ENCODE peak calls at places on chromosomes 16 and 17, in five cellular contexts. Q is HFFc6, O is NAMALWA, R is substantia nigra, F is AG20443. G is an unnamed sample.

GRCh38 chr16:6096931-6097665 is 999.5 kb upstream of the EEF2KMT start:
- DNase-seq in F (no peak), O (no peak), Q (no peak), R (no peak), G (no peak)

GRCh38 chr16:78791011-78791410 is 691.6 kb downstream of the WWOX start:
- DNase-seq in Q (no peak), F (no peak), O (no peak), R (no peak), G (no peak)

GRCh38 chr17:16925461-16926060 is 46.4 kb downstream of the TNFRSF13B start:
- DNase-seq in F (no peak), Q (no peak), R (no peak), O (no peak), G (no peak)

GRCh38 chr17:62892870-62893338 is 73.1 kb upstream of the TANC2 start:
- DNase-seq in R (no peak), Q (peak; percentile 69), O (no peak), F (peak; percentile 75), G (peak; percentile 81)

GRCh38 chr16:27048316-27048715 is 18.4 kb upstream of the C16orf82 start:
- DNase-seq in R (no peak), O (no peak), F (no peak), Q (no peak), G (no peak)

GRCh38 chr16:87598431-87598830 is 3.9 kb upstream of the JPH3 start:
- DNase-seq in R (no peak), Q (no peak), O (no peak), F (no peak), G (no peak)

GRCh38 chr17:77476920-77477805 is 336.4 kb downstream of the SEC14L1 start:
- DNase-seq in F (peak; percentile 95), O (no peak), R (no peak), Q (peak; percentile 100), G (peak; percentile 99)

GRCh38 chr17:80998388-80999223 is 7.0 kb downstream of the CHMP6 start:
- DNase-seq in F (no peak), R (no peak), O (no peak), Q (no peak), G (no peak)

GRCh38 chr16:28311413-28311812 is 19.1 kb downstream of the SBK1 start:
- DNase-seq in Q (no peak), O (no peak), R (no peak), F (no peak), G (no peak)